ENCODE peak calls at places on chromosome 16, in eight cellular contexts. B is NCI-H146; H is activated CD4-positive, alpha-beta T cell treated with anti-CD3 and anti-CD28 coated beads for 48 hours; Z is activated CD8-positive, alpha-beta T cell treated with anti-CD3 and anti-CD28 coated beads, Interleukin-2, amount 10 ng/mL, durations not matched to agents 7 days and 5 days; E is H7; S is GM12891; V is activated CD4-positive, CD25-positive, alpha-beta regulatory T cell; W is stimulated activated CD4-positive, alpha-beta T cell treated with anti-CD3 and anti-CD28 coated beads, TNF-alpha, amount 100 ng/mL, for 4 hours. T is an unnamed sample.

GRCh38 chr16:3158498-3159314 is 23.9 kb downstream of the ZNF213 start:
- DNase-seq in E (peak; percentile 99), Z (peak; percentile 97), V (peak; percentile 71), B (peak; percentile 95), S (peak; percentile 94), W (peak; percentile 93), H (peak; percentile 88), T (no peak)

GRCh38 chr16:56330476-56330875 is 94.9 kb downstream of the AMFR start:
- DNase-seq in E (no peak), B (no peak), S (no peak), V (no peak), H (no peak), Z (no peak), W (no peak), T (no peak)

GRCh38 chr16:14324581-14324980 is 253.5 kb downstream of the MRTFB start:
- DNase-seq in B (no peak), Z (no peak), H (no peak), E (no peak), W (no peak), V (no peak), S (no peak), T (no peak)

GRCh38 chr16:84535408-84535807 is 30.9 kb upstream of the MEAK7 start:
- DNase-seq in W (no peak), B (no peak), H (no peak), Z (no peak), S (no peak), V (no peak), E (no peak), T (no peak)

GRCh38 chr16:85781156-85781555 is 18.2 kb downstream of the EMC8 start:
- DNase-seq in W (no peak), S (no peak), Z (no peak), V (no peak), H (no peak), E (no peak), B (no peak), T (no peak)

GRCh38 chr16:26382607-26383006 is 684.1 kb upstream of the C16orf82 start:
- DNase-seq in V (no peak), E (no peak), W (no peak), S (no peak), H (no peak), Z (no peak), B (no peak), T (no peak)

GRCh38 chr16:85652431-85653221 is 36.1 kb downstream of the GINS2 start:
- DNase-seq in H (peak; percentile 46), Z (peak; percentile 36), B (no peak), E (peak; percentile 80), V (no peak), S (no peak), W (no peak), T (no peak)

GRCh38 chr16:49672753-49673152 is 183.2 kb downstream of the ZNF423 start:
- DNase-seq in V (no peak), Z (no peak), H (no peak), S (no peak), W (no peak), B (peak; percentile 90), E (no peak), T (no peak)

GRCh38 chr16:22189473-22190168 is 16.5 kb upstream of the EEF2K start:
- DNase-seq in S (no peak), H (peak; percentile 92), B (no peak), V (peak; percentile 66), E (no peak), W (peak; percentile 90), Z (peak; percentile 89), T (no peak)

GRCh38 chr16:77780378-77780837 is 8.0 kb upstream of the VAT1L start:
- DNase-seq in W (no peak), B (no peak), Z (no peak), V (no peak), H (no peak), E (no peak), S (no peak), T (no peak)

GRCh38 chr16:27927266-27927901 is 136.1 kb downstream of the GSG1L start:
- DNase-seq in S (no peak), W (no peak), V (no peak), Z (no peak), H (no peak), E (no peak), B (no peak), T (no peak)

GRCh38 chr16:67726106-67727034 is 7.3 kb upstream of the GFOD2 start:
- DNase-seq in S (no peak), H (no peak), E (no peak), W (no peak), V (no peak), Z (no peak), B (no peak), T (no peak)

GRCh38 chr16:70390774-70391173 is 44.1 kb downstream of the DDX19A start:
- DNase-seq in Z (no peak), B (no peak), V (no peak), E (no peak), W (no peak), S (no peak), H (no peak), T (no peak)

GRCh38 chr16:13708361-13708760 is 211.6 kb upstream of the ERCC4 start:
- DNase-seq in S (no peak), E (peak; percentile 6), W (no peak), B (no peak), H (no peak), V (no peak), Z (no peak), T (no peak)

GRCh38 chr16:54454616-54455015 is 168.0 kb upstream of the IRX3 start:
- DNase-seq in W (no peak), V (no peak), S (no peak), E (no peak), Z (peak; percentile 23), H (no peak), B (no peak), T (no peak)

GRCh38 chr16:15658149-15658548 is 8.1 kb downstream of the NDE1 start:
- DNase-seq in W (no peak), S (no peak), B (no peak), Z (no peak), E (no peak), V (no peak), H (no peak), T (no peak)

GRCh38 chr16:86128246-86128645 is 229.3 kb downstream of the IRF8 start:
- DNase-seq in W (no peak), E (no peak), Z (no peak), V (no peak), B (no peak), H (no peak), S (no peak), T (no peak)